ENCODE peak calls at places on chromosomes 13 and 19, in ten cellular contexts. H is A172; T is A549; U is PC-9; P is activated gamma-delta T cell treated with anti-CD3 and anti-CD28 coated beads, Interleukin-2, amount 50 U/mL, for 16 hours; C is stimulated activated CD4-positive, alpha-beta T cell treated with anti-CD3 and anti-CD28 coated beads, Interleukin-4, amount 100 ng/mL, for 24 hours; Y is activated CD8-positive, alpha-beta memory T cell treated with anti-CD3 and anti-CD28 coated beads for 1 hour; K is tibial nerve; L is HS-27A; B is K562. G is an unnamed sample.
A peak's percentile ranks its signal among the peaks of the same experiment; 100 is the strongest.

GRCh38 chr13:82878536-82878935 is 1003.7 kb downstream of the SLITRK1 start:
- DNase-seq in B (no peak), H (peak; percentile 18), Y (no peak), K (no peak), U (no peak), L (no peak), P (no peak), T (no peak), C (no peak), G (no peak)

GRCh38 chr19:13094771-13095392 is 7.8 kb downstream of the LYL1 start:
- DNase-seq in P (no peak), C (no peak), U (no peak), T (no peak), H (no peak), Y (no peak), K (no peak), B (peak; percentile 65), L (no peak), G (no peak)

GRCh38 chr19:1590641-1591397 is 1.8 kb downstream of the MBD3 start:
- DNase-seq in K (no peak), U (no peak), B (peak; percentile 69), C (peak; percentile 44), H (no peak), T (no peak), P (no peak), Y (no peak), L (no peak), G (no peak)

GRCh38 chr19:54317108-54317964 is 4.4 kb upstream of the LILRA5 start:
- DNase-seq in P (no peak), L (no peak), Y (no peak), B (no peak), H (no peak), T (no peak), U (no peak), K (no peak), C (no peak), G (no peak)

GRCh38 chr19:37909661-37910199 is 2.7 kb downstream of the SIPA1L3 start:
- DNase-seq in T (no peak), L (no peak), P (no peak), Y (no peak), H (no peak), K (no peak), U (no peak), C (no peak), B (no peak), G (no peak)

GRCh38 chr13:50396001-50396400 is 380.8 kb downstream of the KCNRG start:
- DNase-seq in U (no peak), Y (no peak), C (no peak), L (no peak), B (no peak), H (no peak), P (no peak), K (no peak), T (no peak), G (no peak)

GRCh38 chr13:97141564-97142005 is 80.5 kb upstream of the MBNL2 start:
- DNase-seq in P (no peak), H (peak; percentile 92), T (peak; percentile 83), B (peak; percentile 78), C (peak; percentile 25), Y (no peak), K (peak; percentile 21), U (peak; percentile 95), L (peak; percentile 36), G (no peak)

GRCh38 chr19:306151-306900 is 15.1 kb upstream of the PLPP2 start:
- DNase-seq in H (no peak), U (no peak), C (no peak), T (no peak), Y (no peak), K (no peak), B (no peak), P (no peak), L (no peak), G (no peak)

GRCh38 chr13:57740719-57741118 is 109.2 kb downstream of the PCDH17 start:
- DNase-seq in U (no peak), Y (no peak), B (no peak), T (no peak), K (no peak), L (no peak), C (no peak), P (no peak), H (no peak), G (peak; percentile 20)